ENCODE peak calls at places on chromosome 16, in seven cellular contexts. Y is sigmoid colon; Z is CD4-positive, CD25-positive, alpha-beta regulatory T cell; G is endodermal cell; U is NT2/D1; L is heart right ventricle; W is IMR-90. N is an unnamed sample.

GRCh38 chr16:83743241-83743640 is 64.5 kb upstream of the HSBP1 start:
- DNase-seq in Y (no peak), Z (no peak), G (no peak), U (no peak), L (no peak), W (no peak), N (no peak)

GRCh38 chr16:22265351-22265750 is 31.9 kb upstream of the POLR3E start:
- DNase-seq in Y (no peak), Z (no peak), G (no peak), U (no peak), L (no peak), W (no peak), N (no peak)

GRCh38 chr16:72426416-72426815 is 254.5 kb upstream of the PMFBP1 start:
- DNase-seq in Y (no peak), Z (no peak), G (no peak), U (no peak), L (no peak), W (no peak), N (no peak)

GRCh38 chr16:60478810-60479209 is 1557.4 kb downstream of the CDH8 start:
- DNase-seq in Y (no peak), Z (no peak), G (no peak), U (no peak), L (no peak), W (no peak), N (no peak)

GRCh38 chr16:30557397-30557949 is 701 bp downstream of the ZNF764 start:
- DNase-seq in Y (peak; percentile 75), Z (peak; percentile 34), G (no peak), U (no peak), L (no peak), W (no peak), N (peak; percentile 29)

GRCh38 chr16:50841081-50841886 is 99.4 kb downstream of the CYLD start:
- DNase-seq in Y (no peak), Z (peak; percentile 32), G (peak; percentile 75), U (peak; percentile 32), L (no peak), W (no peak), N (peak; percentile 31)

GRCh38 chr16:12426122-12426521 is 377.6 kb downstream of the CPPED1 start:
- DNase-seq in Y (no peak), Z (no peak), G (peak; percentile 59), U (no peak), L (no peak), W (peak; percentile 26), N (no peak)

GRCh38 chr16:54160939-54161897 is 125.4 kb downstream of the IRX3 start:
- DNase-seq in Y (no peak), Z (no peak), G (no peak), U (no peak), L (no peak), W (no peak), N (no peak)

GRCh38 chr16:81483970-81484595 is 39.5 kb downstream of the CMIP start:
- DNase-seq in Y (no peak), Z (no peak), G (no peak), U (no peak), L (no peak), W (no peak), N (no peak)

GRCh38 chr16:68251812-68252211 is 6.6 kb downstream of the PLA2G15 start:
- DNase-seq in Y (no peak), Z (no peak), G (no peak), U (no peak), L (peak; percentile 69), W (no peak), N (no peak)
- H3K4me1 ChIP-seq in Y (no peaks in the 10 kb centered on the region), Z (no peaks in the 10 kb centered on the region), G (no peaks in the 10 kb centered on the region), U (no peaks in the 10 kb centered on the region), L (peaks cover 39% of the 10 kb centered on the region), W (peaks cover 2% of the 10 kb centered on the region), N (peaks cover 5% of the 10 kb centered on the region)

GRCh38 chr16:35741546-35741945 is 2282.1 kb downstream of the TP53TG3F start:
- DNase-seq in Y (no peak), Z (no peak), G (no peak), U (no peak), L (no peak), W (no peak), N (no peak)
- H3K9me3 ChIP-seq in Y (no peaks in the 10 kb centered on the region), Z (peaks cover 74% of the 10 kb centered on the region), G (peaks cover 71% of the 10 kb centered on the region), U (peaks cover 25% of the 10 kb centered on the region), L (no peaks in the 10 kb centered on the region), W (peaks cover 8% of the 10 kb centered on the region), N (peaks cover 17% of the 10 kb centered on the region)

DNA sequence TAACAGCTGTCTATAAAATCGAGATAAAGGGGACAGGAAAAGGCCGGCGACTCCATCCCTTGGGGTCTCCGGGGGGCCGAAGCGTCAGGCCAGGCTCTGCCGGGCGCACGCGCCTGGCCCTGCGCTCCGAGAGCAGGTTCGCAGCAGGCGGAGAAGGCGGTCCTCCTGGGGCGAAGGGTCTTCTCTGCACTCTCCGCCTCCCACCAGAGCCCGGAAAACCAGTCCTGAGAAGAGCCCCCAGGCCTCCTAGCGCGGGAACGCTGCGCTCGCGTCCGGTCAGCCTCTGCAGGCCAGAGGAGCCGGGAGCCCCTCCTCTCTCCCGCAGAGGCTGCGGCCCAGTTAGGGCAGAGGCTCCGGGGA is 5.1 kb downstream of the FOXF1 start:
- DNase-seq in Y (peak; percentile 75), Z (no peak), G (peak; percentile 78), U (no peak), L (no peak), W (peak; percentile 28), N (no peak)
- H3K27me3 ChIP-seq in Y (peaks cover 3% of the 10 kb centered on the region), Z (peaks cover 16% of the 10 kb centered on the region), G (peaks cover 98% of the 10 kb centered on the region), U (peaks cover 97% of the 10 kb centered on the region), L (peaks cover 100% of the 10 kb centered on the region), W (no peaks in the 10 kb centered on the region), N (no peaks in the 10 kb centered on the region)

GRCh38 chr16:89317101-89317671 is 99.7 kb downstream of the ZNF778 start:
- DNase-seq in Y (no peak), Z (no peak), G (no peak), U (no peak), L (no peak), W (no peak), N (no peak)
- H3K4me1 ChIP-seq in Y (no peaks in the 10 kb centered on the region), Z (peaks cover 95% of the 10 kb centered on the region), G (peaks cover 14% of the 10 kb centered on the region), U (peaks cover 54% of the 10 kb centered on the region), L (peaks cover 67% of the 10 kb centered on the region), W (peaks cover 56% of the 10 kb centered on the region), N (peaks cover 99% of the 10 kb centered on the region)

N was measured in CD4-positive, alpha-beta memory T cell.